ENCODE peak calls at places on chromosomes 3 and 15, in six cellular contexts. B, A, P, D, S and T are unnamed samples.

GRCh38 chr3:157810924-157811718 is 295.1 kb downstream of the SHOX2 start:
- DNase-seq in B (no peak), A (no peak), P (no peak), D (no peak), S (no peak), T (no peak)

GRCh38 chr3:3907023-3907422 is 107.8 kb downstream of the LRRN1 start:
- DNase-seq in B (no peak), A (no peak), P (no peak), D (no peak), S (no peak), T (no peak)

GRCh38 chr3:192571197-192571791 is 156.0 kb downstream of the FGF12 start:
- DNase-seq in B (peak), A (no peak), P (no peak), D (no peak), S (no peak), T (peak)

GRCh38 chr3:186060222-186060621 is 48.7 kb downstream of the ETV5 start:
- DNase-seq in B (no peak), A (no peak), P (no peak), D (peak), S (no peak), T (no peak)

GRCh38 chr3:167684389-167684993 is 30.7 kb upstream of the WDR49 start:
- DNase-seq in B (no peak), A (peak), P (peak), D (peak), S (no peak), T (no peak)

GRCh38 chr15:36938131-36938530 is 162.2 kb downstream of the MEIS2 start:
- DNase-seq in B (no peak), A (no peak), P (no peak), D (no peak), S (no peak), T (no peak)

GRCh38 chr3:42746455-42747450 is 26.3 kb downstream of the CCDC13 start:
- DNase-seq in B (no peak), A (no peak), P (no peak), D (no peak), S (no peak), T (peak)

GRCh38 chr3:164514576-164514975 is 563.7 kb downstream of the SI start:
- DNase-seq in B (no peak), A (no peak), P (no peak), D (no peak), S (no peak), T (no peak)

GRCh38 chr3:64539451-64540196 is 148.2 kb downstream of the ADAMTS9 start:
- DNase-seq in B (peak), A (no peak), P (no peak), D (no peak), S (no peak), T (no peak)

GRCh38 chr15:68820205-68820588 is 498 bp downstream of the ANP32A start:
- DNase-seq in B (peak), A (peak), P (no peak), D (peak), S (no peak), T (peak)

GRCh38 chr3:17302774-17303173 is 418.0 kb downstream of the PLCL2 start:
- DNase-seq in B (peak), A (no peak), P (no peak), D (no peak), S (no peak), T (no peak)

GRCh38 chr15:90316139-90316538 is 35.9 kb upstream of the ZNF774 start:
- DNase-seq in B (no peak), A (no peak), P (peak), D (no peak), S (no peak), T (no peak)

GRCh38 chr3:106824856-106825255 is 552.4 kb upstream of the CCDC54 start:
- DNase-seq in B (peak), A (no peak), P (no peak), D (no peak), S (no peak), T (no peak)

GRCh38 chr3:150786791-150787190 is 23.8 kb upstream of the SIAH2 start:
- DNase-seq in B (no peak), A (no peak), P (peak), D (no peak), S (no peak), T (no peak)

GRCh38 chr15:90225504-90226234 is 8.1 kb downstream of the CIB1 start:
- DNase-seq in B (no peak), A (no peak), P (no peak), D (no peak), S (no peak), T (no peak)

GRCh38 chr3:13535905-13536304 is 13.0 kb upstream of the FBLN2 start:
- DNase-seq in B (no peak), A (no peak), P (no peak), D (no peak), S (no peak), T (no peak)

GRCh38 chr3:187661267-187661666 is 8.9 kb downstream of the SST start:
- DNase-seq in B (no peak), A (no peak), P (no peak), D (no peak), S (no peak), T (no peak)

GRCh38 chr15:63601727-63602185 is 4.6 kb downstream of the FBXL22 start:
- DNase-seq in B (no peak), A (no peak), P (no peak), D (no peak), S (no peak), T (no peak)

GRCh38 chr15:92725171-92725570 is 69.6 kb upstream of the FAM174B start:
- DNase-seq in B (no peak), A (no peak), P (no peak), D (no peak), S (no peak), T (no peak)

GRCh38 chr15:29698030-29698701 is 124.1 kb downstream of the TJP1 start:
- DNase-seq in B (no peak), A (no peak), P (peak), D (no peak), S (no peak), T (no peak)

GRCh38 chr15:31302778-31303433 is 23.7 kb upstream of the KLF13 start:
- DNase-seq in B (peak), A (no peak), P (no peak), D (peak), S (no peak), T (no peak)

GRCh38 chr3:164024786-164025185 is 1053.5 kb downstream of the SI start:
- DNase-seq in B (no peak), A (no peak), P (no peak), D (no peak), S (no peak), T (no peak)

GRCh38 chr3:71591106-71591505 is 7.6 kb upstream of the FOXP1 start:
- DNase-seq in B (no peak), A (no peak), P (no peak), D (no peak), S (no peak), T (no peak)

GRCh38 chr3:10955694-10956453 is 36.7 kb upstream of the SLC6A1 start:
- DNase-seq in B (peak), A (no peak), P (no peak), D (no peak), S (no peak), T (no peak)

DNA sequence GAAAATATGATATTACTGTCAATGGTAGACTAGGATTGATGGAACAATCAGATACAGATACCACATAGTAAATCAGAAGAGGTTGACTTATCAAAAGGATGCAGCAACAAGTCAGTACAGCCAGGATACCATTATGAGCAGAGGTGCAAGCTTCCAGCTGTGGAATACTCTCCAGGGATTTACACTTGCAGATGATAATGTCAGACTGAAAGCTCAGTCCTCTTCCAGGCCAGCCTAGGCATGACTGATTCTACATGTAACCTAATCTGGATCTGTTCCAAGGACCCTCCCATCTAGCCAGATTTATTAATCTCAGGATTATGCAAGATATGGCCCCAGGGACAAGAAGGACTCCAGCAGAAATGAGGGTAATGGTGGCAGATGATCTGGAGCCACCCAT is 8.2 kb downstream of the FILIP1L start:
- DNase-seq in B (no peak), A (no peak), P (no peak), D (no peak), S (no peak), T (no peak)
- H3K27ac ChIP-seq in B (peak), A (peak), P (peak), D (no peak), S (peak), T (no peak)

GRCh38 chr3:141686477-141687280 is 51.4 kb upstream of the RNF7 start:
- DNase-seq in B (peak), A (no peak), P (no peak), D (peak), S (peak), T (peak)
- H3K4me3 ChIP-seq in B (peak), A (no peak), P (no peak), D (peak), S (peak), T (peak)

DNA sequence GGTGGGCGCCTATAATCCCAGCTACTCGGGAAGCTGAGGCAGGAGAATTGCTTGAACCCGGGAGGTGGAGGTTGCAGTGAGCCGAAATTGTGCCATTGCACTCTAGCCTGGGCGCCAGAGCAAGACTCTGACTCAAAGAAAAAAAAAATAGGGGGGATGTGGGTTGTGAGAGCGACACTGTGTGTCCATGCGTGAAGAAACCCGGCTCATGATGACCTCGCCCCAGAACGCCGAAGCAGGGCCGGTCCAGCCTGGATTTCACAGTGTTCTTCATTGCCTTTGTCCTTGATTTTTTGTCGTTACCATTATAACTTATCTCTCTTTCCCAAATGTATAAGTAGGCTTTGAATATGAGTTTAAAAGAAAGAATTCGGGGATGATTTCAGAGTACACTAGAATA is 128.7 kb downstream of the PGPEP1L start:
- DNase-seq in B (no peak), A (no peak), P (no peak), D (no peak), S (no peak), T (no peak)
- H3K27ac ChIP-seq in B (peak), A (no peak), P (no peak), D (no peak), S (peak), T (no peak)

GRCh38 chr3:116864627-116864927 is 155.0 kb downstream of the TUSC7 start:
- DNase-seq in B (no peak), A (no peak), P (no peak), D (no peak), S (no peak), T (no peak)
- H3K4me3 ChIP-seq in B (no peak), A (no peak), P (no peak), D (no peak), S (no peak), T (no peak)

GRCh38 chr3:182739619-182740018 is 53.7 kb upstream of the ATP11B start:
- DNase-seq in B (no peak), A (no peak), P (peak), D (no peak), S (no peak), T (no peak)

GRCh38 chr3:182738583-182739514 is 54.5 kb upstream of the ATP11B start:
- DNase-seq in B (no peak), A (no peak), P (peak), D (no peak), S (no peak), T (no peak)

GRCh38 chr3:182740710-182741109 is 52.6 kb upstream of the ATP11B start:
- DNase-seq in B (no peak), A (no peak), P (peak), D (no peak), S (no peak), T (no peak)

GRCh38 chr3:182735672-182736071 is 57.6 kb upstream of the ATP11B start:
- DNase-seq in B (no peak), A (no peak), P (no peak), D (no peak), S (no peak), T (no peak)

GRCh38 chr3:182741214-182741613 is 52.1 kb upstream of the ATP11B start:
- DNase-seq in B (no peak), A (no peak), P (no peak), D (no peak), S (no peak), T (no peak)
- H3K27ac ChIP-seq in B (no peak), A (no peak), P (peak), D (no peak), S (no peak), T (no peak)

DNA sequence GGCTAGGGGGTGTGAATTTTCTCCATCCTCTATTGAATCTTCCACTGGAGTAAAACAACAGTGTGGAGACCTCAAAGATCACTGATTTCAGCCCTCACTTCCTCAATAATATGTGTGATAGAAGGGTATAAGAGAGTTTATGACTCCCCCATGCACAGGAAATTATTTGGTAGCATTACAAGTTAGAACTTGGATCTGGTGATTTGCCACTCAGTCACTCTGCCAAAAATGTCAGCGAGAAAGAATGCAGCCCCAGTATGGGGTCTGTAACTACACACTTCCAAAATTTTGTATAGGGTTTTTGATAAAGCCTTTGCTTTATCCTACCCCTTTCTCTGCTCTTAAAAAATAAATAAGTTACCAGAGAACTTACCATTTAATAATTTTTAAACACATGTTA is 81.0 kb upstream of the KCNMB2 start:
- DNase-seq in B (no peak), A (no peak), P (no peak), D (no peak), S (no peak), T (no peak)
- H3K4me3 ChIP-seq in B (no peak), A (no peak), P (no peak), D (no peak), S (no peak), T (no peak)

DNA sequence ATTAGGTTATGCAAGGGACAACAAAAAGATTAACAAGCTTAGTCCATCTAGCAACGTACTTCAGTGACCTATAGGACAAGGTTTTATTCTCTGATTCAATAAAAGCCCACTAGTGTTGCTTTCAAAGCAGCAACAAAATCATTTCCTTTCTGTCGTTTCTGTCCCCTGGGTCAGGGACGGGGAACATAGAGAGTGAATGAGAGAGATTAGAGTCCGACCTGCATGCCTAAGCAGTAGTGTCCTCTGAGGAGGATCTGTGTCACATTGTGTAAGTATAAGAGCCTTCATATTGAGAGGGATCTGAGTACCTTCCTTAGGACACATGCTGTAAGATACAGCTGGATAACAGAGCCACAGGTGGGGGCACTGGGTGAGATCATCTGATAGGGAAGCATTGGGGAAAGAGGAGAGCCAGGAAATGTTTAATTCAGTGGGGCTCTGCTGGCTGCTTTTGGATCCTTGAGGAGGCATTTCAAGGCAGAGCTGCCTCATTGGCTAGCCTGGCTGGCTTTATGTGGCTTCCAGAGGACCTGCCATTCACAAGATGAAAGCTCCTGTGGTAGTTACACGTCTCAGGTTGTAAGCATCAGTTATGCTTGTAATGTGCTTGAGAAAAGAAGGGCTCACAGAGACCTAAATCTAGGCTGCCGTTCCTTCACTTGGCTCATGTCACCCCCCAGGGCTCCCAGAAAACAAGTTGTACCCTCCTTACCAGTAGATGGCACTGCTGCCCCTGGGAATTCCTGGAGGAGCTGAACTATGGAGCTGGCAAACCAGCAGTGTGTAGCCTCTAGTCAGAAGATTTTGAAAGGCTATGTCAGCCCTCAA is 2.7 kb downstream of the TMEM108 start:
- DNase-seq in B (peak), A (peak), P (peak), D (no peak), S (no peak), T (peak)
- H3K27ac ChIP-seq in B (no peak), A (no peak), P (no peak), D (no peak), S (no peak), T (peak)